ENCODE peak calls at places on chromosomes 6 and 20, in eight cellular contexts. Q is dorsolateral prefrontal cortex, E is Peyer's patch, S is neural progenitor cell, C is AG04450, F is AG10803, H is ovary, G is pancreas. W is an unnamed sample.

GRCh38 chr6:48426636-48427035 is 315.6 kb upstream of the PTCHD4 start:
- DNase-seq in Q (no peak), E (no peak), S (no peak), C (peak), F (peak), H (no peak), G (no peak), W (peak)

GRCh38 chr20:62918830-62919229 is 7.5 kb downstream of the DIDO1 start:
- DNase-seq in Q (no peak), E (peak), S (no peak), C (no peak), F (no peak), H (no peak), G (no peak), W (no peak)

GRCh38 chr6:40585661-40586269 is 1.4 kb downstream of the LRFN2 start:
- DNase-seq in Q (peak), E (no peak), S (peak), C (no peak), F (no peak), H (peak), G (no peak), W (no peak)

GRCh38 chr6:126603410-126603809 is 263.5 kb downstream of the CENPW start:
- DNase-seq in Q (no peak), E (no peak), S (no peak), C (no peak), F (no peak), H (no peak), G (no peak), W (no peak)

GRCh38 chr6:134519456-134519855 is 201.5 kb upstream of the SGK1 start:
- DNase-seq in Q (no peak), E (peak), S (no peak), C (no peak), F (no peak), H (no peak), G (no peak), W (no peak)

GRCh38 chr20:33158637-33159385 is 9.1 kb upstream of the BPIFA2 start:
- DNase-seq in Q (no peak), E (no peak), S (no peak), C (no peak), F (no peak), H (no peak), G (no peak), W (no peak)

GRCh38 chr6:52300489-52300931 is 16.0 kb upstream of the MCM3 start:
- DNase-seq in Q (no peak), E (no peak), S (peak), C (no peak), F (no peak), H (no peak), G (no peak), W (no peak)

GRCh38 chr20:51388227-51388626 is 154.3 kb downstream of the NFATC2 start:
- DNase-seq in Q (no peak), E (no peak), S (no peak), C (no peak), F (peak), H (no peak), G (no peak), W (peak)

GRCh38 chr6:150573041-150573681 is 26.5 kb upstream of the PLEKHG1 start:
- DNase-seq in Q (no peak), E (no peak), S (peak), C (no peak), F (no peak), H (no peak), G (no peak), W (no peak)

GRCh38 chr6:111926731-111927302 is 53.6 kb upstream of the FYN start:
- DNase-seq in Q (no peak), E (no peak), S (no peak), C (no peak), F (no peak), H (no peak), G (no peak), W (no peak)

GRCh38 chr6:44342489-44342888 is at the start of gene SPATS1:
- DNase-seq in Q (no peak), E (no peak), S (peak), C (no peak), F (no peak), H (peak), G (no peak), W (no peak)

GRCh38 chr6:49550413-49551125 is at the start of gene C6orf141:
- DNase-seq in Q (no peak), E (no peak), S (peak), C (no peak), F (no peak), H (no peak), G (peak), W (no peak)

GRCh38 chr6:31844507-31844906 is 17.0 kb downstream of the HSPA1B start:
- DNase-seq in Q (no peak), E (no peak), S (no peak), C (no peak), F (no peak), H (no peak), G (no peak), W (no peak)

GRCh38 chr20:56628873-56629463 is at the start of gene TFAP2C:
- DNase-seq in Q (no peak), E (no peak), S (peak), C (no peak), F (peak), H (peak), G (peak), W (no peak)

GRCh38 chr6:85450578-85450884 is 648 bp downstream of the NT5E start:
- DNase-seq in Q (no peak), E (no peak), S (no peak), C (no peak), F (no peak), H (no peak), G (no peak), W (peak)

GRCh38 chr6:56435754-56436153 is 188.4 kb upstream of the COL21A1 start:
- DNase-seq in Q (no peak), E (no peak), S (no peak), C (no peak), F (no peak), H (no peak), G (no peak), W (no peak)

GRCh38 chr6:18226451-18226850 is 37.9 kb downstream of the DEK start:
- DNase-seq in Q (no peak), E (no peak), S (no peak), C (peak), F (peak), H (no peak), G (no peak), W (peak)

GRCh38 chr6:44002591-44003344 is 124.5 kb downstream of the MRPL14 start:
- DNase-seq in Q (peak), E (peak), S (peak), C (no peak), F (no peak), H (peak), G (peak), W (peak)

GRCh38 chr6:84738996-84739865 is 25.2 kb downstream of the TBX18 start:
- DNase-seq in Q (no peak), E (no peak), S (no peak), C (no peak), F (no peak), H (no peak), G (no peak), W (no peak)

GRCh38 chr20:41177636-41178035 is 40.3 kb downstream of the PLCG1 start:
- DNase-seq in Q (peak), E (peak), S (no peak), C (peak), F (peak), H (peak), G (no peak), W (peak)

GRCh38 chr20:38204936-38205435 is 39.9 kb upstream of the TGM2 start:
- DNase-seq in Q (no peak), E (no peak), S (no peak), C (no peak), F (no peak), H (no peak), G (no peak), W (no peak)

GRCh38 chr6:104771258-104771832 is 88.4 kb downstream of the HACE1 start:
- DNase-seq in Q (no peak), E (no peak), S (no peak), C (no peak), F (peak), H (no peak), G (no peak), W (peak)

GRCh38 chr20:3802524-3803239 is 6.6 kb downstream of the CDC25B start:
- DNase-seq in Q (no peak), E (no peak), S (no peak), C (no peak), F (no peak), H (no peak), G (no peak), W (no peak)

GRCh38 chr20:58605292-58606065 is 45.6 kb upstream of the STX16 start:
- DNase-seq in Q (no peak), E (no peak), S (no peak), C (no peak), F (no peak), H (no peak), G (no peak), W (no peak)

GRCh38 chr20:10347066-10347465 is 87.0 kb downstream of the MKKS start:
- DNase-seq in Q (no peak), E (no peak), S (no peak), C (no peak), F (peak), H (no peak), G (no peak), W (no peak)

GRCh38 chr6:152277826-152278247 is 359.3 kb downstream of the SYNE1 start:
- DNase-seq in Q (no peak), E (no peak), S (no peak), C (no peak), F (no peak), H (peak), G (peak), W (no peak)

GRCh38 chr20:23227976-23228375 is 122.6 kb upstream of the NXT1 start:
- DNase-seq in Q (no peak), E (no peak), S (no peak), C (no peak), F (no peak), H (no peak), G (no peak), W (no peak)

GRCh38 chr20:25220021-25220730 is 24.7 kb downstream of the ENTPD6 start:
- DNase-seq in Q (no peak), E (no peak), S (peak), C (no peak), F (no peak), H (no peak), G (no peak), W (no peak)

GRCh38 chr6:160692369-160692959 is 9.6 kb upstream of the PLG start:
- DNase-seq in Q (no peak), E (no peak), S (no peak), C (no peak), F (no peak), H (no peak), G (no peak), W (no peak)

GRCh38 chr6:142303191-142303564 is 1.4 kb downstream of the ADGRG6 start:
- DNase-seq in Q (no peak), E (no peak), S (no peak), C (no peak), F (no peak), H (no peak), G (no peak), W (no peak)

GRCh38 chr6:122511193-122511924 is 39.8 kb upstream of the SERINC1 start:
- DNase-seq in Q (no peak), E (no peak), S (no peak), C (no peak), F (no peak), H (no peak), G (no peak), W (no peak)

GRCh38 chr6:41257369-41258195 is 28.9 kb downstream of the TREM1 start:
- DNase-seq in Q (no peak), E (no peak), S (no peak), C (no peak), F (peak), H (peak), G (peak), W (peak)

GRCh38 chr6:136262940-136263339 is 12.8 kb upstream of the MTFR2 start:
- DNase-seq in Q (no peak), E (no peak), S (no peak), C (no peak), F (no peak), H (no peak), G (no peak), W (no peak)

GRCh38 chr6:28252507-28252975 is 472 bp upstream of the ZKSCAN4 start:
- DNase-seq in Q (no peak), E (no peak), S (peak), C (no peak), F (no peak), H (no peak), G (no peak), W (no peak)

GRCh38 chr6:138597336-138597735 is 98.0 kb upstream of the NHSL1 start:
- DNase-seq in Q (no peak), E (no peak), S (no peak), C (no peak), F (no peak), H (no peak), G (no peak), W (peak)
- H3K4me3 ChIP-seq in Q (no peak), E (no peak), S (no peak), C (no peak), F (no peak), H (no peak), G (no peak), W (no peak)

GRCh38 chr6:113595921-113596376 is 261.2 kb upstream of the MARCKS start:
- DNase-seq in Q (no peak), E (no peak), S (no peak), C (no peak), F (peak), H (no peak), G (no peak), W (peak)

GRCh38 chr6:113588646-113589045 is 268.5 kb upstream of the MARCKS start:
- DNase-seq in Q (no peak), E (no peak), S (no peak), C (no peak), F (peak), H (no peak), G (no peak), W (peak)

GRCh38 chr6:113594726-113595125 is 262.4 kb upstream of the MARCKS start:
- DNase-seq in Q (no peak), E (no peak), S (no peak), C (no peak), F (no peak), H (no peak), G (no peak), W (no peak)

GRCh38 chr6:113596477-113596876 is 260.7 kb upstream of the MARCKS start:
- DNase-seq in Q (no peak), E (no peak), S (no peak), C (no peak), F (no peak), H (no peak), G (no peak), W (no peak)

GRCh38 chr6:113591896-113592827 is 265.0 kb upstream of the MARCKS start:
- DNase-seq in Q (peak), E (no peak), S (peak), C (no peak), F (peak), H (no peak), G (no peak), W (peak)
- TF ChIP-seq CTCF in Q (no peak), E (no peak), S (no peak), C (no peak), F (no peak), H (no peak), G (no peak), W (no peak)

DNA sequence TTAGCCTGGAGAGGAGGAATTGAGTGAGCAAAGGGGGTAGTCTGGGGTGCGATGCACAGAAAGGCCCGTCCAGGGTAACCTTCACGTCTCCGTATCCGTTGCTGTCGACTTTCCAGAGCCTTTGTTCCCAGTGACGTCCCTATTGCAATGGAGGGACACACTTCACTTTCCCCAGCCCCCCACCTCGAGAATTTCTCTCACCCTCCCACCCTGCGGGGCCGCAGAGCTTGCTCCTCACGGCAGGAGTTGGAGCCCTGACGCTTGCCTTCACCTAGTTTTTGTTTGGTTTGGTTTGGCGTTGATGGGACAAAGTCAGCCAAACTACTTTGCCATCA is 633 bp upstream of the MOXD1 start:
- DNase-seq in Q (no peak), E (no peak), S (peak), C (no peak), F (no peak), H (no peak), G (no peak), W (no peak)
- H3K4me3 ChIP-seq in Q (peak), E (peak), S (peak), C (peak), F (peak), H (peak), G (peak), W (peak)

DNA sequence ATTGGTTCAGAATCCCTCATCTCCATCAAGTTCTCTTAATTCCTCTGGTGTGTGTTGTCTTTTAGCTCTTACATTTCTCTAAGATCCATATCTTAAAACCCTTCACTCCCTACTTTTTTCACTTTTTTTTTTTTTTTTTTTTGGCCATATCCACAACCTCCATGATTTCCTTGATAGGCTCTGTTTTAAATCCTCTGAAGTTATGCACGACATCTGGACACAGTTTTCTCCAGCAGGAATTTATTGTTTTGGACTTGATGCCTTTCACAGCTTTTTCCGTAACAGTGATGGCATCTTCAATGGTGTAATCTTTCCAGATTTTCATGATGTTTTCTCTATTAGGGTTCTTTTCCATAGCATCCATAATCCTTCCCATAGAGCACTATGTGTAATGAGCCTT is 57.0 kb downstream of the NCOA3 start:
- DNase-seq in Q (no peak), E (no peak), S (no peak), C (no peak), F (peak), H (no peak), G (no peak), W (peak)
- TF ChIP-seq CTCF in Q (no peak), E (no peak), S (no peak), C (no peak), F (no peak), H (no peak), G (no peak), W (no peak)

GRCh38 chr6:156851447-156851846 is 74.3 kb downstream of the ARID1B start:
- DNase-seq in Q (no peak), E (no peak), S (no peak), C (no peak), F (no peak), H (no peak), G (no peak), W (no peak)
- H3K4me3 ChIP-seq in Q (no peak), E (no peak), S (no peak), C (no peak), F (no peak), H (no peak), G (no peak), W (no peak)

DNA sequence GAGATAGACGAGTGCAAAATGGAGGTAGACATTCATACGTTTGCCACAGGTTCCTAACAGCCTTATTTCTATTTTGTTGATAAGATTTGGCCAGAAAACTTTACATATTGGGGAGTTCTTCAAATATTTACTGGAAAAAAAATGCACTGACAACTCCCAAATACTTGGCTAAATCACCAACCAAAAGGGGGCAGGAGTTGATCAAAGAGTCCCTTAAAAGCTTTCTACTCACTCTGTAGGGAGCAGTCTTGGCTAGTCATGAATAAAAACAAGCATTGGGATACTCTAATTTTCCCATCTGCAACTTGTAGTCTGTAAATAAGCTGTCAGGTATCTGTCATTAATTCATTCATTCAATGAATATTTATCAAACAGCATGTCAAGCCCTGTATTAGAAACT is 18.4 kb downstream of the TENT5A start:
- DNase-seq in Q (no peak), E (no peak), S (no peak), C (no peak), F (no peak), H (no peak), G (no peak), W (no peak)
- TF ChIP-seq CTCF in Q (no peak), E (no peak), S (peak), C (no peak), F (no peak), H (no peak), G (no peak), W (no peak)

DNA sequence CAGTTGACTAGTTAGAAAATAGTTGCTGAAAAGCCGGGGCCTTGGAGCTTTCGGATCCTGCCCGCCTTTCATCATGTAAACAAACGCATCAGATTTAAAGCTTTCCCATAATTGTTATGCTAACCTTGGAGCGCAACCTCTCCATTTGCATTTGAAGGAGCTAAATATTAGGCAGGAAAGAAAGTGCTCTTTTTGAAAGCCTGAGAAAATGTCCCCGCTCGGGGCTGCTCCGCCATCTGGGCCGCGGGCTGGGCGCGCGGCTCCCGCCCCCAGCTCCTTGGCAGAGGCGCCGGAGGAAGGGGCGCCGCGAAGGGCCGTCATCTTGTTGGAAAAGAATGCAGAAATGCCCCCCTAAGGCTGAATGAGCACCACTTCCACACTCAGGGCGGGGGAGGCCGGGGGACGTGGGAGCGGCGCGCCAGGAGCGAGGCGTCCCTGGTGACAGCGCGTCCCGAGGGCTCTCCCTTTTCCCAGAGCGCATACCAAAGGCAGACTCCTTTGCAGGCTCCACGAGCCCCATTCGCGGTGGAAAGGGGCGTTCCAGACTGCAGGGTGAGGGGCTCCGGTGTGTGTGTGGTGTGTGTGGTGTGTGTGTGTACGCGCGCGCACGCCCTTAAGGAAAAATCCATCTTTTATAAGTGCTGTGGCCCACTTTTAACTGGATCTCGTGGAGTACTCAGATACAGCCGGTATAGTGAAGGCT is 145.6 kb upstream of the ID4 start:
- DNase-seq in Q (peak), E (no peak), S (peak), C (no peak), F (peak), H (peak), G (no peak), W (peak)
- H3K4me3 ChIP-seq in Q (peak), E (peak), S (peak), C (peak), F (peak), H (peak), G (no peak), W (peak)

DNA sequence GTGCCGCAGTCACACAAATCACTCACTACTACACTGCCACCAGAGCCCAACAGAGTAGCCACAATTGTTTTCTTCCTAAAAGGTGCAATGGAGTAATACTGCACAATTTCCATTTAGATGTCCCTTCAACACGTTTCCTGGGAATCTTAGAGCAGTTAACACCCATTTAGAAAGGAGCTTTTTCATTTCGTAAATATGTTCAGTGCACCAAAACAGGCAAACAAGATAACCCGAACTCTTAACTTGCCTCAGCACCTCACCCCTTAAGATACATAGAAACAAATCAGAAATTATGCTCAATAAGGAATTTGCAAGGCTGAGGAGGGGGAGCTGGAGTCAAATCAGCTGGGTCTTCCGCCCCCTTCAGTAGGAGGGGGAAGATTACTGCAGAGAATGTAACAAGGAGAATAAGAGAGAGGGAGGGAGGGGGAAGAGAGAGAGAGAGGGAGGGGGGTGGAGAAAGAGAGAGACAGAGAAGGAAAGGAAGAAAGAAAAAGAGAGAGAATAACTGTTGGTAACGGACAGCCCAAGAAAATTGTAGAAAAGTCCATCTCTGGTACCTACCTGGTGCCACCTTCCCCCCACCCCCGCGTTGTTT is 155.4 kb downstream of the BCAS1 start:
- DNase-seq in Q (no peak), E (no peak), S (peak), C (no peak), F (no peak), H (no peak), G (no peak), W (no peak)
- TF ChIP-seq CTCF in Q (no peak), E (no peak), S (peak), C (no peak), F (no peak), H (no peak), G (no peak), W (no peak)

W was measured in fibroblast of the aortic adventitia.